ENCODE peak calls at places on chromosomes 16 and 17, in seven cellular contexts. G, W, O, F, R, E and P are unnamed samples.

GRCh38 chr17:78764871-78765270 is 17.2 kb downstream of the CYTH1 start:
- DNase-seq in O (no peak), W (no peak), R (no peak), G (no peak), E (no peak), F (no peak), P (peak)

GRCh38 chr17:20944014-20944905 is 98.6 kb downstream of the USP22 start:
- DNase-seq in F (peak), G (peak), W (no peak), R (peak), E (no peak), O (peak), P (no peak)

GRCh38 chr16:53219795-53220194 is 165.0 kb downstream of the CHD9 start:
- DNase-seq in F (no peak), W (peak), O (no peak), G (no peak), E (no peak), R (no peak), P (no peak)

GRCh38 chr17:32917081-32917480 is 10.9 kb upstream of the TMEM98 start:
- DNase-seq in O (no peak), E (no peak), F (no peak), G (no peak), W (no peak), R (no peak), P (no peak)

GRCh38 chr17:80870401-80870800 is 121.2 kb upstream of the CHMP6 start:
- DNase-seq in O (no peak), R (no peak), G (no peak), E (no peak), F (no peak), W (no peak), P (no peak)

GRCh38 chr17:10668771-10669170 is 11.7 kb upstream of the MYH3 start:
- DNase-seq in W (peak), R (peak), E (no peak), G (no peak), F (no peak), O (no peak), P (no peak)

GRCh38 chr17:17361543-17362511 is 58.7 kb downstream of the NT5M start:
- DNase-seq in W (peak), O (no peak), R (no peak), E (no peak), G (no peak), F (peak), P (no peak)

GRCh38 chr17:3647769-3648540 is 11.4 kb downstream of the CTNS start:
- DNase-seq in R (peak), G (peak), F (peak), O (peak), W (peak), E (no peak), P (peak)

GRCh38 chr17:40247926-40248495 is 28.9 kb downstream of the WIPF2 start:
- DNase-seq in W (peak), G (no peak), R (no peak), F (peak), E (no peak), O (no peak), P (no peak)

GRCh38 chr17:72592242-72592966 is 471.6 kb downstream of the SOX9 start:
- DNase-seq in O (no peak), E (peak), W (peak), G (peak), F (no peak), R (peak), P (peak)

GRCh38 chr17:17513626-17514025 is 17.4 kb upstream of the RASD1 start:
- DNase-seq in F (no peak), E (no peak), G (no peak), R (no peak), W (no peak), O (no peak), P (no peak)

GRCh38 chr17:10121971-10122707 is 76.3 kb downstream of the GAS7 start:
- DNase-seq in R (no peak), O (no peak), W (no peak), E (no peak), G (no peak), F (no peak), P (no peak)

GRCh38 chr17:79844869-79845600 is 5.8 kb upstream of the CBX4 start:
- DNase-seq in F (no peak), R (peak), O (peak), E (no peak), W (peak), G (peak), P (peak)

GRCh38 chr17:63516910-63517824 is 6.0 kb upstream of the KCNH6 start:
- DNase-seq in W (peak), E (no peak), R (no peak), F (peak), G (no peak), O (no peak), P (no peak)

GRCh38 chr16:588639-588888 is 1.3 kb upstream of the RAB40C start:
- DNase-seq in W (peak), E (peak), F (peak), R (peak), G (peak), O (peak), P (no peak)

GRCh38 chr17:35907691-35908090 is 22.9 kb downstream of the RDM1 start:
- DNase-seq in G (no peak), R (no peak), O (no peak), F (no peak), W (peak), E (no peak), P (no peak)

GRCh38 chr17:5526821-5527598 is 40.6 kb downstream of the MIS12 start:
- DNase-seq in E (no peak), F (peak), G (peak), O (no peak), R (peak), W (peak), P (peak)

GRCh38 chr16:29729116-29729521 is 16.7 kb downstream of the C16orf54 start:
- DNase-seq in R (peak), W (peak), F (peak), G (peak), O (peak), E (no peak), P (peak)

GRCh38 chr17:58184308-58184985 is 8.1 kb upstream of the EPX start:
- DNase-seq in G (peak), O (no peak), E (no peak), W (peak), F (no peak), R (no peak), P (no peak)

GRCh38 chr17:67503184-67503583 is 126.1 kb downstream of the PITPNC1 start:
- DNase-seq in E (no peak), F (peak), O (no peak), W (no peak), R (no peak), G (no peak), P (no peak)

GRCh38 chr17:48457080-48457836 is 27.2 kb upstream of the SKAP1 start:
- DNase-seq in G (peak), W (peak), R (peak), E (peak), F (peak), O (peak), P (no peak)

GRCh38 chr17:40355123-40355803 is 9.3 kb downstream of the GJD3 start:
- DNase-seq in F (peak), O (peak), G (peak), R (peak), W (peak), E (peak), P (no peak)

GRCh38 chr17:17351356-17351891 is 48.3 kb downstream of the NT5M start:
- DNase-seq in G (no peak), O (no peak), R (peak), W (no peak), F (no peak), E (no peak), P (no peak)

GRCh38 chr16:15486661-15487060 is 52.3 kb downstream of the BMERB1 start:
- DNase-seq in O (no peak), G (no peak), F (no peak), W (no peak), R (no peak), E (no peak), P (no peak)

DNA sequence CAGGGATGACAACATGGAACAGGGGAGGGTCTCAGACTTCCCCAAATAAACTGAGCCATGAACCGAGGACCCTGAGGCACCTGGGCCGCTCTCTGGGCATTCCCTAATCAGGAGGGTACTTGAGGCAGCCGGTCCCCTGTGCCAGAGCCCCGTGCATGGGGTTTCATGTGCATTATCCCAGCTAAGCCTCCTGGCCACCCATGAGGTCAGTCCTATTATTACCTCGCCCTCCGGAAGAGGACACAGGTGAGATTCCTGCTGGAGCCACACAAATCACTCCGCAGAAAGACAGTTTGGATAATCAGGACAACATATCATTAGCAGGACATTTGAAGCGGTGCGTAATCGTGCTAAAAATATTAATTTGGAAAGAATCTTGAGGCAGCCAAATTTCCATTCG is 274.0 kb downstream of the PARN start:
- DNase-seq in F (no peak), W (no peak), G (no peak), O (no peak), E (no peak), R (no peak), P (no peak)
- H3K27ac ChIP-seq in F (no peak), W (no peak), G (no peak), O (peak), E (no peak), R (no peak), P (no peak)

GRCh38 chr17:49914664-49915063 is 54.3 kb upstream of the DLX4 start:
- DNase-seq in R (no peak), F (no peak), E (no peak), G (no peak), W (no peak), O (no peak), P (no peak)

GRCh38 chr17:49913226-49914095 is 55.5 kb upstream of the DLX4 start:
- DNase-seq in W (peak), O (no peak), E (no peak), F (no peak), R (no peak), G (no peak), P (no peak)

GRCh38 chr17:49915260-49915659 is 53.7 kb upstream of the DLX4 start:
- DNase-seq in E (no peak), F (no peak), W (no peak), O (no peak), G (no peak), R (no peak), P (no peak)

GRCh38 chr17:49915670-49916069 is 53.3 kb upstream of the DLX4 start:
- DNase-seq in O (no peak), W (no peak), R (no peak), E (no peak), F (no peak), G (peak), P (no peak)

DNA sequence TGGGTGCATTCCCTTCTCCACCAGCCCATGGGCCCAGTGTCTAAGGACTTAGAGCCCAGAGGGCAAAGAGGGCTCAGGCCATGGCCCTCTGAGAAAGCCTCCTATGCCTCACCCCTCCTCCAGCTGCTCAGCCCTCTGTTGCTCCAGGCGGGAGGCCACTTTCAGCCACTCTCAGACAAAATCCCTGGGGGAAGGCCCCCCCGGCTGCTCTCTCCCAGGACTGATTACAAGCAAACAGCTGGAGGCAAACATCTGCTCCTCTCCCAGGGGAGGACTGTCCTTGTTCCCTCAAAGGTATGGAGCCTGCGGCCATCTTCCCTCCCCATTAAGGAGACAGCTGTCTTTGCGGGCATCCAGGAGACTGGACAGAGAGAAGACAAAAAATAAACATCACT is 54.9 kb upstream of the DLX4 start:
- DNase-seq in R (no peak), G (peak), O (no peak), F (no peak), E (no peak), W (no peak), P (no peak)
- H3K27ac ChIP-seq in R (no peak), G (no peak), O (no peak), F (no peak), E (no peak), W (no peak), P (no peak)

DNA sequence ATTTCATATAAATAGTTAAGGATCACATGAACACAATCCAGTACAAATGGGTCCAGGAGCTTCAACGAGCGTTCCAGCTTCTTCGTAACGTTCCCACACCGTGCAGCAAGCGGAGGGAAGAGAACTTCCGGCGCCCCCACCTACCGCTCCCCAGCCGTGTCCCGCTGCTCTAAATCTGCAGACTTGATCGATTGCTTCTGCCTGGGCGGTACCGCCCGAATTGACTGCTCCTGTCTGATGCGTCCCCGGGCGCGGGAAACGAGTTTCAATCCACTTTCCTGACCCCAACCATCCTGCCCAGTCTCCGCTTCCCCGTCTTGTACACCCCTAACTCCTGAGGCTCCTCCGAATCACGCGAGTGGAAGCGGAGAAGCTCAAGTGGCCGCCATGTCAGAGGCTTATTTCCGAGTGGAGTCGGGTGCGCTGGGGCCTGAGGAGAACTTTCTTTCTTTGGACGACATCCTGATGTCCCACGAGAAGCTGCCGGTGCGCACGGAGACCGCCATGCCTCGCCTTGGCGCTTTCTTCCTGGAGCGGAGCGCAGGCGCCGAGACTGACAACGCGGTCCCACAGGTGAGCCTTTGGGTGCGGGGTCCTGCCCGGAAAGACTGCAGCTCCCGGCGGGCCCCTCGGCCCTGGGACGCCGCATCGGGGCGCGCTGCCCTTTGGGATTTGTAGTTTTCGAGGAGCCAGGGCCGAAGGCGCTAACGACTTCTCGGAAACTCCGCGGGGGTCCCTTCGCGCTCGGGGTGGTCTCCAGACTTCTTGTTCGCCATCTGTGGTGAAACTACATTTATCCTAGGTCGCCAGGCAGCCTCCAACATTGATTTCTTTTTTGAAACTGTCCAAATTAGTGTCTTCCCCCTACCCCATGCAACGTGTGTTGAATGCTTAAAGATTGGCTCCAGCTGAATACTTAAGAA is at the start of gene GINS3:
- DNase-seq in G (peak), W (peak), O (peak), F (peak), R (peak), E (peak), P (peak)
- H3K27ac ChIP-seq in G (no peak), W (peak), O (peak), F (peak), R (peak), E (peak), P (peak)

GRCh38 chr16:79190542-79190941 is 410.0 kb downstream of the MAF start:
- DNase-seq in R (no peak), F (no peak), E (no peak), G (no peak), W (no peak), O (no peak), P (no peak)
- H3K27ac ChIP-seq in R (no peak), F (no peak), E (no peak), G (no peak), W (no peak), O (no peak), P (no peak)

GRCh38 chr16:7376227-7376626 is 43.6 kb downstream of the RBFOX1 start:
- DNase-seq in R (no peak), W (no peak), E (no peak), G (no peak), F (no peak), O (no peak), P (no peak)
- H3K27ac ChIP-seq in R (no peak), W (no peak), E (no peak), G (no peak), F (no peak), O (no peak), P (no peak)

DNA sequence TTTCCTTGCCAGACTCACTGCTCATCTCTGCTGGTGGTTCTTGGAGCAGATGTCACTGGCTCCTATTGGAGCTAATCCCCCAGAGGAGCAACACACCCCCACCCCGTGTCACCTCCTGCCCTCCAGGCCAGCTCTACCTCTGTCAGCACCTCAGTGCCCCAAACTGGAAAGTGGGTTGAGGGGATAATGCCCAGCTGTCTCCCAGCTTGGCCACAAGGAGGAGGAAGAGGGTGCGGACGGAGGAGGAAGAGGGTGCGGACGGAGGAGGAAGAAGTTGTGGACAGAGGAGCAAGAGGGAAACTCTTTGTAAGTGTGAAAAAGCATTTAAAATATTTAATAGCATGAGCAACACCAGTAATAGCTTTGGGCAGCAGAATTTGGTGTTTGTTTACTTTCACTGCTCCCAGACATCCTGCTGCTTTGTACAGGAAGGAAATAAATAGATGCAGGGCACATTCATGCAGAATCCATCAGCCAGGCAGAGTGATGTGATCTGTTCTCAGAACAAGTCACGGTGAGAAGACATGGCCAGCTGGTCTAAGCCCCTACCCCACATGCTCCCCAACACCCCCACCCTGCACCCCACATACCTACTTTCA is 82.5 kb downstream of the C17orf67 start:
- DNase-seq in R (no peak), E (no peak), W (no peak), O (no peak), F (no peak), G (no peak), P (no peak)
- H3K27ac ChIP-seq in R (no peak), E (no peak), W (no peak), O (no peak), F (no peak), G (no peak), P (no peak)